ENCODE peak calls at places on chromosome 6, in eight cellular contexts. One of them, this sample, is unnamed.
A peak's percentile ranks its signal among the peaks of the same experiment; 100 is the strongest.

GRCh38 chr6:159989882-159990480 is 21.1 kb downstream of the IGF2R start:
- DNase-seq in ovary: no peak
- DNase-seq in AG04450: no peak
- DNase-seq in brain microvascular endothelial cell: no peak
- DNase-seq in K562: no peak
- DNase-seq in GM23338: no peak
- DNase-seq in small intestine: no peak
- DNase-seq in lung: no peak
- DNase-seq in this sample: no peak

GRCh38 chr6:138597336-138597735 is 98.0 kb upstream of the NHSL1 start:
- DNase-seq in brain microvascular endothelial cell: no peak
- DNase-seq in lung: no peak
- DNase-seq in AG04450: no peak
- DNase-seq in K562: no peak
- DNase-seq in GM23338: no peak
- DNase-seq in ovary: no peak
- DNase-seq in small intestine: no peak
- DNase-seq in this sample: no peak

GRCh38 chr6:130620338-130620781 is 206.8 kb upstream of the SMLR1 start:
- DNase-seq in small intestine: no peak
- DNase-seq in K562: no peak
- DNase-seq in lung: no peak
- DNase-seq in ovary: no peak
- DNase-seq in AG04450: no peak
- DNase-seq in brain microvascular endothelial cell: no peak
- DNase-seq in GM23338: no peak
- DNase-seq in this sample: no peak

GRCh38 chr6:27002447-27002846 is 245.1 kb upstream of the PRSS16 start:
- DNase-seq in GM23338: no peak
- DNase-seq in brain microvascular endothelial cell: no peak
- DNase-seq in K562: no peak
- DNase-seq in small intestine: no peak
- DNase-seq in lung: no peak
- DNase-seq in ovary: no peak
- DNase-seq in AG04450: no peak
- DNase-seq in this sample: no peak

GRCh38 chr6:121844898-121845297 is 409.5 kb downstream of the GJA1 start:
- DNase-seq in lung: no peak
- DNase-seq in K562: no peak
- DNase-seq in AG04450: no peak
- DNase-seq in small intestine: no peak
- DNase-seq in ovary: no peak
- DNase-seq in brain microvascular endothelial cell: no peak
- DNase-seq in GM23338: no peak
- DNase-seq in this sample: no peak

GRCh38 chr6:10347561-10348327 is 67.1 kb downstream of the TFAP2A start:
- DNase-seq in brain microvascular endothelial cell: peak; percentile 18
- DNase-seq in AG04450: no peak
- DNase-seq in K562: no peak
- DNase-seq in ovary: no peak
- DNase-seq in GM23338: no peak
- DNase-seq in small intestine: no peak
- DNase-seq in lung: no peak
- DNase-seq in this sample: no peak

GRCh38 chr6:168021581-168021980 is 24.1 kb downstream of the KIF25 start:
- DNase-seq in AG04450: no peak
- DNase-seq in brain microvascular endothelial cell: no peak
- DNase-seq in K562: no peak
- DNase-seq in lung: no peak
- DNase-seq in GM23338: no peak
- DNase-seq in ovary: no peak
- DNase-seq in small intestine: no peak
- DNase-seq in this sample: peak; percentile 2

GRCh38 chr6:1029196-1029595 is 282.7 kb upstream of the FOXQ1 start:
- DNase-seq in small intestine: no peak
- DNase-seq in K562: no peak
- DNase-seq in lung: peak; percentile 15
- DNase-seq in GM23338: no peak
- DNase-seq in brain microvascular endothelial cell: no peak
- DNase-seq in ovary: no peak
- DNase-seq in AG04450: no peak
- DNase-seq in this sample: peak; percentile 21

GRCh38 chr6:98039876-98040605 is 757.0 kb upstream of the MMS22L start:
- DNase-seq in brain microvascular endothelial cell: no peak
- DNase-seq in K562: no peak
- DNase-seq in small intestine: no peak
- DNase-seq in AG04450: no peak
- DNase-seq in lung: no peak
- DNase-seq in ovary: no peak
- DNase-seq in GM23338: peak; percentile 93
- DNase-seq in this sample: no peak

GRCh38 chr6:150894935-150895686 is 29.6 kb downstream of the MTHFD1L start:
- DNase-seq in AG04450: no peak
- DNase-seq in brain microvascular endothelial cell: peak; percentile 60
- DNase-seq in GM23338: no peak
- DNase-seq in small intestine: no peak
- DNase-seq in lung: no peak
- DNase-seq in ovary: no peak
- DNase-seq in K562: no peak
- DNase-seq in this sample: peak; percentile 26

GRCh38 chr6:67880939-67881705 is 754.0 kb upstream of the ADGRB3 start:
- DNase-seq in K562: no peak
- DNase-seq in GM23338: no peak
- DNase-seq in small intestine: no peak
- DNase-seq in ovary: no peak
- DNase-seq in AG04450: no peak
- DNase-seq in lung: no peak
- DNase-seq in brain microvascular endothelial cell: peak; percentile 55
- DNase-seq in this sample: no peak

GRCh38 chr6:67870321-67870720 is 764.8 kb upstream of the ADGRB3 start:
- DNase-seq in K562: no peak
- DNase-seq in small intestine: no peak
- DNase-seq in GM23338: no peak
- DNase-seq in brain microvascular endothelial cell: no peak
- DNase-seq in ovary: no peak
- DNase-seq in lung: no peak
- DNase-seq in AG04450: no peak
- DNase-seq in this sample: no peak

GRCh38 chr6:67877288-67877687 is 757.8 kb upstream of the ADGRB3 start:
- DNase-seq in brain microvascular endothelial cell: no peak
- DNase-seq in ovary: no peak
- DNase-seq in lung: no peak
- DNase-seq in AG04450: no peak
- DNase-seq in GM23338: no peak
- DNase-seq in K562: no peak
- DNase-seq in small intestine: no peak
- DNase-seq in this sample: no peak

GRCh38 chr6:67881706-67882065 is 753.4 kb upstream of the ADGRB3 start:
- DNase-seq in brain microvascular endothelial cell: no peak
- DNase-seq in lung: no peak
- DNase-seq in GM23338: no peak
- DNase-seq in ovary: no peak
- DNase-seq in K562: no peak
- DNase-seq in small intestine: no peak
- DNase-seq in AG04450: no peak
- DNase-seq in this sample: no peak

DNA sequence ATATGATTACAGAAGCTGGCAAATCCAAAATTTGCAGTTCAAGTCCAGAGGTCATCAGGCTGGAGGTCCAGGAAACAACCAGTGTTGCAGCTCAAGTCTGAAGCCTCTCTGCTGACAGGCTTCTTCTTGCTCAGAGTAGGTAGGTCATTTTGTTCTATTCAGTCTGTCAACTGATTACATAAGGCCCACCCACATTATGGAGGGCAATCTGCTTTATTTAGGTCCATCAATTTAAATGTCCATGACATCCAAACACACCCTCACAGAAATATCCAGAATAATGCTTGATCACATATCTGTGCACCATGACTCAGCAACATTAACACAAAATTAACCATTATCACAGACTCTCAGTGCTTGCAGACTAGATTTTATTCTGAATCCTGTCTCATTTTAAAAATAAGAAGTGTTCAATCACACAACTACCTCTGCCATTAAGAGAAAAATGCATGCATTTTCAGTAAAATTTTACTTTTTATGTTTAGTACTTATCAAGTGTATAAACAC is 759.2 kb upstream of the ADGRB3 start:
- DNase-seq in ovary: no peak
- DNase-seq in AG04450: no peak
- DNase-seq in brain microvascular endothelial cell: no peak
- DNase-seq in GM23338: no peak
- DNase-seq in small intestine: no peak
- DNase-seq in lung: no peak
- DNase-seq in K562: no peak
- DNase-seq in this sample: no peak
- H3K4me3 ChIP-seq in ovary: no peak overlapping the region
- H3K4me3 ChIP-seq in AG04450: no peak overlapping the region
- H3K4me3 ChIP-seq in brain microvascular endothelial cell: no peak overlapping the region
- H3K4me3 ChIP-seq in GM23338: no peak overlapping the region
- H3K4me3 ChIP-seq in small intestine: no peak overlapping the region
- H3K4me3 ChIP-seq in lung: no peak overlapping the region
- H3K4me3 ChIP-seq in K562: no peak overlapping the region
- H3K4me3 ChIP-seq in this sample: no peak overlapping the region

GRCh38 chr6:112243861-112244415 is 10.4 kb downstream of the LAMA4 start:
- DNase-seq in brain microvascular endothelial cell: no peak
- DNase-seq in small intestine: no peak
- DNase-seq in lung: no peak
- DNase-seq in GM23338: peak; percentile 33
- DNase-seq in K562: no peak
- DNase-seq in AG04450: no peak
- DNase-seq in ovary: no peak
- DNase-seq in this sample: no peak
- H3K27ac ChIP-seq in brain microvascular endothelial cell: no peak overlapping the region
- H3K27ac ChIP-seq in small intestine: peak overlapping the region; percentile 73
- H3K27ac ChIP-seq in lung: no peak overlapping the region
- H3K27ac ChIP-seq in GM23338: no peak overlapping the region
- H3K27ac ChIP-seq in K562: no peak overlapping the region
- H3K27ac ChIP-seq in AG04450: no peak overlapping the region
- H3K27ac ChIP-seq in ovary: no peak overlapping the region
- H3K27ac ChIP-seq in this sample: no peak overlapping the region

GRCh38 chr6:136782021-136782770 is 10.1 kb downstream of the MAP3K5 start:
- DNase-seq in ovary: no peak
- DNase-seq in K562: no peak
- DNase-seq in lung: no peak
- DNase-seq in brain microvascular endothelial cell: no peak
- DNase-seq in AG04450: peak; percentile 21
- DNase-seq in GM23338: no peak
- DNase-seq in small intestine: peak; percentile 41
- DNase-seq in this sample: no peak

GRCh38 chr6:136784910-136785746 is 7.1 kb downstream of the MAP3K5 start:
- DNase-seq in brain microvascular endothelial cell: no peak
- DNase-seq in AG04450: no peak
- DNase-seq in K562: no peak
- DNase-seq in GM23338: no peak
- DNase-seq in ovary: peak; percentile 66
- DNase-seq in small intestine: peak; percentile 48
- DNase-seq in lung: peak; percentile 59
- DNase-seq in this sample: no peak

GRCh38 chr6:136783021-136783420 is 9.3 kb downstream of the MAP3K5 start:
- DNase-seq in small intestine: no peak
- DNase-seq in K562: no peak
- DNase-seq in brain microvascular endothelial cell: no peak
- DNase-seq in GM23338: no peak
- DNase-seq in ovary: no peak
- DNase-seq in AG04450: no peak
- DNase-seq in lung: no peak
- DNase-seq in this sample: no peak

GRCh38 chr6:136784271-136784664 is 8.0 kb downstream of the MAP3K5 start:
- DNase-seq in lung: no peak
- DNase-seq in K562: no peak
- DNase-seq in small intestine: no peak
- DNase-seq in GM23338: no peak
- DNase-seq in AG04450: no peak
- DNase-seq in brain microvascular endothelial cell: no peak
- DNase-seq in ovary: no peak
- DNase-seq in this sample: no peak

DNA sequence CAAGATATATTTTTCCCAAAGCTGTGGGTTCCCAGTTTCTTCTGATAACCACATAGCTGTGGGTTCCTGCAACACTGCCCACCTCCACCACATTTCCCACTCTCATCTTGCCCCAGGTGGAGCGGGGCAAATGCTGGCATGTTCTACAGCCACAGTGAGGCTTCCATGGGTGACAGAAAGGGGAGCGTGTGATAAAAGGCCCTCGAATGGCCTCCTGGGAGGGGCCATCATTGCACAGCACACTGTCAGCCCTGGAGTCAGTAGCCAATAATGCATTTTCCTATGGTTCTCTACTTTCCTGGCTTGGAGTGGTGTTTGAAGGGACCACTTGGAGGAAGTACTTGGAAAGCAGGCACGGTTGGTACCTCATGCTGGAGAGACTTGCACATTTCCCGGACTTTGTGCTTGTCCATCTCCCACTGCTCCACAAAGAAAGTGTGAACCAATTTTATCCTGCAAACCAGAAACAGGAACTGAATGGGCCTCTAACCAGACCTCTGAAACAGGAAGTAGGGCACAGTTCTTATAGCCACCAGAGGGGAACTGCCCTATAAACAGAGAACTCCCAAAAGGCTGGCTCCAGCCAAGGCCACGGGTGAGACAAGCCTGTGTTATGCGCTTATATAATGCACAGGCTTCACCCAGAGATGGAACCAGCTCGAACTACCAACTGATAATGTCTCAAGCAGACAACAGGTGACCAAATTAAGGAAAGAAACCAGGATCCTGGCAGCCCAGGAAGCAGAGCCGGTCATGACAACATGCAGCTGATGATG is 8.6 kb downstream of the MAP3K5 start:
- DNase-seq in brain microvascular endothelial cell: no peak
- DNase-seq in GM23338: no peak
- DNase-seq in K562: no peak
- DNase-seq in AG04450: no peak
- DNase-seq in lung: peak; percentile 47
- DNase-seq in ovary: no peak
- DNase-seq in small intestine: no peak
- DNase-seq in this sample: no peak
- H3K4me3 ChIP-seq in brain microvascular endothelial cell: no peak overlapping the region
- H3K4me3 ChIP-seq in GM23338: no peak overlapping the region
- H3K4me3 ChIP-seq in K562: no peak overlapping the region
- H3K4me3 ChIP-seq in AG04450: no peak overlapping the region
- H3K4me3 ChIP-seq in lung: no peak overlapping the region
- H3K4me3 ChIP-seq in ovary: no peak overlapping the region
- H3K4me3 ChIP-seq in small intestine: no peak overlapping the region
- H3K4me3 ChIP-seq in this sample: no peak overlapping the region

GRCh38 chr6:30816791-30817739 is 67.3 kb upstream of the DDR1 start:
- DNase-seq in GM23338: no peak
- DNase-seq in AG04450: no peak
- DNase-seq in brain microvascular endothelial cell: no peak
- DNase-seq in lung: no peak
- DNase-seq in ovary: no peak
- DNase-seq in K562: no peak
- DNase-seq in small intestine: no peak
- DNase-seq in this sample: no peak
- H3K27ac ChIP-seq in GM23338: no peak overlapping the region
- H3K27ac ChIP-seq in AG04450: no peak overlapping the region
- H3K27ac ChIP-seq in brain microvascular endothelial cell: no peak overlapping the region
- H3K27ac ChIP-seq in lung: no peak overlapping the region
- H3K27ac ChIP-seq in ovary: no peak overlapping the region
- H3K27ac ChIP-seq in K562: no peak overlapping the region
- H3K27ac ChIP-seq in small intestine: no peak overlapping the region
- H3K27ac ChIP-seq in this sample: peak overlapping the region; percentile 9

GRCh38 chr6:109516929-109517328 is 33.9 kb upstream of the ZBTB24 start:
- DNase-seq in brain microvascular endothelial cell: no peak
- DNase-seq in AG04450: no peak
- DNase-seq in lung: no peak
- DNase-seq in ovary: no peak
- DNase-seq in K562: no peak
- DNase-seq in GM23338: no peak
- DNase-seq in small intestine: no peak
- DNase-seq in this sample: no peak
- H3K4me3 ChIP-seq in brain microvascular endothelial cell: no peak overlapping the region
- H3K4me3 ChIP-seq in AG04450: no peak overlapping the region
- H3K4me3 ChIP-seq in lung: no peak overlapping the region
- H3K4me3 ChIP-seq in ovary: no peak overlapping the region
- H3K4me3 ChIP-seq in K562: no peak overlapping the region
- H3K4me3 ChIP-seq in GM23338: no peak overlapping the region
- H3K4me3 ChIP-seq in small intestine: no peak overlapping the region
- H3K4me3 ChIP-seq in this sample: no peak overlapping the region